ENCODE peak calls at places on chromosome 21, in five cellular contexts. One of them, this sample, is unnamed.

GRCh38 chr21:45980271-45980670 is 1.3 kb upstream of the COL6A1 start:
- DNase-seq in A549: no peak
- DNase-seq in IMR-90: no peak
- DNase-seq in HepG2: no peak
- DNase-seq in K562: no peak
- DNase-seq in this sample: no peak

GRCh38 chr21:29187939-29188338 is 57.5 kb downstream of the MAP3K7CL start:
- DNase-seq in A549: no peak
- DNase-seq in IMR-90: peak
- DNase-seq in HepG2: peak
- DNase-seq in K562: no peak
- DNase-seq in this sample: no peak

GRCh38 chr21:14275806-14276205 is 59.8 kb downstream of the RBM11 start:
- DNase-seq in A549: no peak
- DNase-seq in IMR-90: no peak
- DNase-seq in HepG2: no peak
- DNase-seq in K562: no peak
- DNase-seq in this sample: no peak

GRCh38 chr21:46142581-46143473 is 12.6 kb downstream of the FTCD start:
- DNase-seq in A549: no peak
- DNase-seq in IMR-90: no peak
- DNase-seq in HepG2: no peak
- DNase-seq in K562: no peak
- DNase-seq in this sample: no peak

GRCh38 chr21:21057349-21058062 is 59.3 kb downstream of the NCAM2 start:
- DNase-seq in A549: no peak
- DNase-seq in IMR-90: no peak
- DNase-seq in HepG2: no peak
- DNase-seq in K562: no peak
- DNase-seq in this sample: no peak

GRCh38 chr21:45637883-45638282 is 5.6 kb upstream of the PCBP3 start:
- DNase-seq in A549: no peak
- DNase-seq in IMR-90: no peak
- DNase-seq in HepG2: peak
- DNase-seq in K562: no peak
- DNase-seq in this sample: no peak

GRCh38 chr21:37837381-37837780 is 78.9 kb downstream of the KCNJ6 start:
- DNase-seq in A549: no peak
- DNase-seq in IMR-90: no peak
- DNase-seq in HepG2: no peak
- DNase-seq in K562: no peak
- DNase-seq in this sample: no peak

GRCh38 chr21:46297311-46298082 is 11.4 kb downstream of the YBEY start:
- DNase-seq in A549: no peak
- DNase-seq in IMR-90: no peak
- DNase-seq in HepG2: no peak
- DNase-seq in K562: no peak
- DNase-seq in this sample: peak

GRCh38 chr21:38957575-38958340 is 152.0 kb downstream of the ETS2 start:
- DNase-seq in A549: no peak
- DNase-seq in IMR-90: no peak
- DNase-seq in HepG2: no peak
- DNase-seq in K562: no peak
- DNase-seq in this sample: no peak

GRCh38 chr21:41565550-41565949 is 57.6 kb upstream of the TMPRSS2 start:
- DNase-seq in A549: no peak
- DNase-seq in IMR-90: no peak
- DNase-seq in HepG2: no peak
- DNase-seq in K562: no peak
- DNase-seq in this sample: no peak

GRCh38 chr21:41478319-41479177 is 29.4 kb downstream of the TMPRSS2 start:
- DNase-seq in A549: no peak
- DNase-seq in IMR-90: no peak
- DNase-seq in HepG2: no peak
- DNase-seq in K562: no peak
- DNase-seq in this sample: peak

GRCh38 chr21:30072496-30072895 is 94.1 kb downstream of the CLDN17 start:
- DNase-seq in A549: no peak
- DNase-seq in IMR-90: no peak
- DNase-seq in HepG2: no peak
- DNase-seq in K562: peak
- DNase-seq in this sample: no peak

GRCh38 chr21:41220208-41220733 is 52.3 kb downstream of the BACE2 start:
- DNase-seq in A549: no peak
- DNase-seq in IMR-90: no peak
- DNase-seq in HepG2: no peak
- DNase-seq in K562: no peak
- DNase-seq in this sample: no peak

GRCh38 chr21:46109251-46110221 is 11.6 kb downstream of the COL6A2 start:
- DNase-seq in A549: no peak
- DNase-seq in IMR-90: no peak
- DNase-seq in HepG2: no peak
- DNase-seq in K562: no peak
- DNase-seq in this sample: no peak

GRCh38 chr21:17441370-17441769 is 71.5 kb upstream of the CXADR start:
- DNase-seq in A549: no peak
- DNase-seq in IMR-90: peak
- DNase-seq in HepG2: peak
- DNase-seq in K562: no peak
- DNase-seq in this sample: no peak

GRCh38 chr21:29641635-29642550 is 297.9 kb downstream of the GRIK1 start:
- DNase-seq in A549: no peak
- DNase-seq in IMR-90: no peak
- DNase-seq in HepG2: no peak
- DNase-seq in K562: peak
- DNase-seq in this sample: no peak

GRCh38 chr21:16579538-16579937 is 849.8 kb downstream of the USP25 start:
- DNase-seq in A549: no peak
- DNase-seq in IMR-90: peak
- DNase-seq in HepG2: no peak
- DNase-seq in K562: no peak
- DNase-seq in this sample: no peak

GRCh38 chr21:41246808-41247207 is 69.8 kb upstream of the FAM3B start:
- DNase-seq in A549: no peak
- DNase-seq in IMR-90: no peak
- DNase-seq in HepG2: no peak
- DNase-seq in K562: no peak
- DNase-seq in this sample: peak

GRCh38 chr21:46667735-46668380 is 32.4 kb downstream of the PRMT2 start:
- DNase-seq in A549: no peak
- DNase-seq in IMR-90: peak
- DNase-seq in HepG2: peak
- DNase-seq in K562: no peak
- DNase-seq in this sample: no peak

GRCh38 chr21:17819878-17820232 is 699 bp upstream of the C21orf91 start:
- DNase-seq in A549: no peak
- DNase-seq in IMR-90: peak
- DNase-seq in HepG2: peak
- DNase-seq in K562: no peak
- DNase-seq in this sample: no peak

GRCh38 chr21:26801524-26801923 is 43.7 kb downstream of the ADAMTS1 start:
- DNase-seq in A549: no peak
- DNase-seq in IMR-90: peak
- DNase-seq in HepG2: no peak
- DNase-seq in K562: no peak
- DNase-seq in this sample: no peak

GRCh38 chr21:38766987-38767722 is 38.6 kb upstream of the ETS2 start:
- DNase-seq in A549: no peak
- DNase-seq in IMR-90: no peak
- DNase-seq in HepG2: peak
- DNase-seq in K562: no peak
- DNase-seq in this sample: no peak

GRCh38 chr21:26432410-26432809 is 140.7 kb downstream of the CYYR1 start:
- DNase-seq in A549: no peak
- DNase-seq in IMR-90: no peak
- DNase-seq in HepG2: no peak
- DNase-seq in K562: no peak
- DNase-seq in this sample: no peak

GRCh38 chr21:17585875-17586450 is 26.7 kb downstream of the BTG3 start:
- DNase-seq in A549: peak
- DNase-seq in IMR-90: peak
- DNase-seq in HepG2: peak
- DNase-seq in K562: peak
- DNase-seq in this sample: no peak

GRCh38 chr21:28833181-28833580 is 159.5 kb downstream of the LTN1 start:
- DNase-seq in A549: no peak
- DNase-seq in IMR-90: peak
- DNase-seq in HepG2: no peak
- DNase-seq in K562: no peak
- DNase-seq in this sample: no peak

GRCh38 chr21:38082936-38083335 is 166.7 kb upstream of the KCNJ6 start:
- DNase-seq in A549: no peak
- DNase-seq in IMR-90: no peak
- DNase-seq in HepG2: no peak
- DNase-seq in K562: no peak
- DNase-seq in this sample: no peak

GRCh38 chr21:27429612-27430361 is 462.9 kb upstream of the ADAMTS5 start:
- DNase-seq in A549: no peak
- DNase-seq in IMR-90: peak
- DNase-seq in HepG2: no peak
- DNase-seq in K562: no peak
- DNase-seq in this sample: no peak

GRCh38 chr21:16751705-16752104 is 761.1 kb upstream of the CXADR start:
- DNase-seq in A549: no peak
- DNase-seq in IMR-90: no peak
- DNase-seq in HepG2: no peak
- DNase-seq in K562: no peak
- DNase-seq in this sample: no peak

GRCh38 chr21:41247561-41247968 is 69.0 kb upstream of the FAM3B start:
- DNase-seq in A549: no peak
- DNase-seq in IMR-90: peak
- DNase-seq in HepG2: peak
- DNase-seq in K562: peak
- DNase-seq in this sample: peak

GRCh38 chr21:28392436-28392835 is 600.2 kb downstream of the LTN1 start:
- DNase-seq in A549: no peak
- DNase-seq in IMR-90: peak
- DNase-seq in HepG2: no peak
- DNase-seq in K562: no peak
- DNase-seq in this sample: no peak

GRCh38 chr21:45805321-45805720 is 161.8 kb downstream of the PCBP3 start:
- DNase-seq in A549: no peak
- DNase-seq in IMR-90: no peak
- DNase-seq in HepG2: no peak
- DNase-seq in K562: no peak
- DNase-seq in this sample: no peak

GRCh38 chr21:34129039-34129891 is 55.9 kb downstream of the MRPS6 start:
- DNase-seq in A549: no peak
- DNase-seq in IMR-90: peak
- DNase-seq in HepG2: no peak
- DNase-seq in K562: peak
- DNase-seq in this sample: peak

GRCh38 chr21:34130598-34130985 is 57.2 kb downstream of the MRPS6 start:
- DNase-seq in A549: no peak
- DNase-seq in IMR-90: no peak
- DNase-seq in HepG2: no peak
- DNase-seq in K562: no peak
- DNase-seq in this sample: no peak

GRCh38 chr21:34128674-34129038 is 55.3 kb downstream of the MRPS6 start:
- DNase-seq in A549: no peak
- DNase-seq in IMR-90: no peak
- DNase-seq in HepG2: no peak
- DNase-seq in K562: no peak
- DNase-seq in this sample: no peak

GRCh38 chr21:34131586-34131985 is 58.2 kb downstream of the MRPS6 start:
- DNase-seq in A549: no peak
- DNase-seq in IMR-90: peak
- DNase-seq in HepG2: no peak
- DNase-seq in K562: no peak
- DNase-seq in this sample: no peak

GRCh38 chr21:34129971-34130597 is 56.7 kb downstream of the MRPS6 start:
- DNase-seq in A549: no peak
- DNase-seq in IMR-90: peak
- DNase-seq in HepG2: peak
- DNase-seq in K562: peak
- DNase-seq in this sample: no peak
- TF ChIP-seq MAFK in A549: no peak
- TF ChIP-seq MAFK in IMR-90: no peak
- TF ChIP-seq MAFK in HepG2: no peak
- TF ChIP-seq MAFK in K562: no peak
- TF ChIP-seq MAFK in this sample: no peak

GRCh38 chr21:15560383-15561056 is 169.3 kb upstream of the USP25 start:
- DNase-seq in A549: no peak
- DNase-seq in IMR-90: no peak
- DNase-seq in HepG2: no peak
- DNase-seq in K562: no peak
- DNase-seq in this sample: no peak

GRCh38 chr21:15559612-15560011 is 170.2 kb upstream of the USP25 start:
- DNase-seq in A549: no peak
- DNase-seq in IMR-90: no peak
- DNase-seq in HepG2: no peak
- DNase-seq in K562: no peak
- DNase-seq in this sample: no peak

GRCh38 chr21:15558884-15559283 is 170.9 kb upstream of the USP25 start:
- DNase-seq in A549: no peak
- DNase-seq in IMR-90: no peak
- DNase-seq in HepG2: no peak
- DNase-seq in K562: peak
- DNase-seq in this sample: no peak

GRCh38 chr21:15562748-15563147 is 167.0 kb upstream of the USP25 start:
- DNase-seq in A549: no peak
- DNase-seq in IMR-90: no peak
- DNase-seq in HepG2: no peak
- DNase-seq in K562: no peak
- DNase-seq in this sample: no peak

DNA sequence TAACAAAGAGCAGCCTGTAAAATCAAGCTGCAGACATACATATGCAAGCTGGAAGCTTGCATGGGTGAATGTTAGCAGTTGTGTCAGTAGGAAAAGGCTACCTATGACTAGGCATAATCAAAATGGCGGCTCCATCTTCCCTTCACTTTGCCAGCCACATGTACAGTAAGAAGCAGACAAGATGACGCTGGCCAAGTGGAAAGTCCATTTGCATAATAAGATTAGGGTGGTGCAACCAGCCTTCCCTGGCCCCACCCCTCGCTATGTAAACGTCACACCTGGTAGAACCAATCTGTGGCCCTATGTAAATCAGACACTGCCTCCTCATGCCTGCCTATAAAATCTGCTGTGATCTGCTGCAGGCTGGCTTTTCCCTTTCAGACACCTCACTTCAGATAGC is 171.9 kb upstream of the USP25 start:
- DNase-seq in A549: no peak
- DNase-seq in IMR-90: no peak
- DNase-seq in HepG2: peak
- DNase-seq in K562: peak
- DNase-seq in this sample: no peak
- TF ChIP-seq MAFK in A549: no peak
- TF ChIP-seq MAFK in IMR-90: no peak
- TF ChIP-seq MAFK in HepG2: no peak
- TF ChIP-seq MAFK in K562: no peak
- TF ChIP-seq MAFK in this sample: no peak

GRCh38 chr21:23534833-23535232 is 2072.4 kb downstream of the MRPL39 start:
- DNase-seq in A549: no peak
- DNase-seq in IMR-90: no peak
- DNase-seq in HepG2: no peak
- DNase-seq in K562: no peak
- DNase-seq in this sample: no peak
- TF ChIP-seq MAFK in A549: no peak
- TF ChIP-seq MAFK in IMR-90: no peak
- TF ChIP-seq MAFK in HepG2: no peak
- TF ChIP-seq MAFK in K562: no peak
- TF ChIP-seq MAFK in this sample: no peak

GRCh38 chr21:34836103-34836932 is 167.5 kb downstream of the CLIC6 start:
- DNase-seq in A549: peak
- DNase-seq in IMR-90: peak
- DNase-seq in HepG2: peak
- DNase-seq in K562: no peak
- DNase-seq in this sample: no peak
- TF ChIP-seq MAFK in A549: peak
- TF ChIP-seq MAFK in IMR-90: peak
- TF ChIP-seq MAFK in HepG2: peak
- TF ChIP-seq MAFK in K562: no peak
- TF ChIP-seq MAFK in this sample: no peak